ENCODE peak calls at places on chromosomes 2 and 18, in four cellular contexts. K is suprapubic skin, Q is ovary, D is lower leg skin. L is an unnamed sample.

GRCh38 chr2:198991431-198991830 is 466.3 kb downstream of the SATB2 start:
- DNase-seq in Q (no peak), D (no peak), K (no peak), L (no peak)

GRCh38 chr2:51472300-51472699 is 440.4 kb upstream of the NRXN1 start:
- DNase-seq in D (no peak), Q (no peak), K (no peak), L (no peak)

GRCh38 chr2:127685410-127686110 is 10.2 kb upstream of the LIMS2 start:
- DNase-seq in D (peak; percentile 78), Q (no peak), K (no peak), L (no peak)

GRCh38 chr2:216235462-216235861 is 126.3 kb downstream of the XRCC5 start:
- DNase-seq in Q (no peak), K (no peak), D (no peak), L (no peak)

GRCh38 chr2:37827911-37828411 is 97.1 kb upstream of the RMDN2 start:
- DNase-seq in D (peak; percentile 43), Q (no peak), K (no peak), L (no peak)

GRCh38 chr2:28869494-28870145 is 489 bp downstream of the TRMT61B start:
- DNase-seq in D (peak; percentile 66), Q (no peak), K (no peak), L (no peak)

GRCh38 chr18:28331551-28331950 is 154.6 kb upstream of the CDH2 start:
- DNase-seq in Q (no peak), D (no peak), K (no peak), L (no peak)

GRCh38 chr2:134224005-134224404 is 29.9 kb upstream of the MGAT5 start:
- DNase-seq in D (no peak), Q (no peak), K (no peak), L (no peak)

GRCh38 chr18:39748727-39749126 is 2183.1 kb upstream of the CELF4 start:
- DNase-seq in Q (no peak), K (no peak), D (no peak), L (no peak)

GRCh38 chr2:163553601-163554000 is 182.2 kb downstream of the FIGN start:
- DNase-seq in D (no peak), K (no peak), Q (no peak), L (no peak)

GRCh38 chr2:163554864-163555263 is 180.9 kb downstream of the FIGN start:
- DNase-seq in D (no peak), Q (no peak), K (no peak), L (no peak)

GRCh38 chr2:163551974-163552373 is 183.8 kb downstream of the FIGN start:
- DNase-seq in Q (no peak), D (no peak), K (no peak), L (no peak)

GRCh38 chr2:163556511-163556910 is 179.3 kb downstream of the FIGN start:
- DNase-seq in Q (no peak), K (no peak), D (no peak), L (no peak)

DNA sequence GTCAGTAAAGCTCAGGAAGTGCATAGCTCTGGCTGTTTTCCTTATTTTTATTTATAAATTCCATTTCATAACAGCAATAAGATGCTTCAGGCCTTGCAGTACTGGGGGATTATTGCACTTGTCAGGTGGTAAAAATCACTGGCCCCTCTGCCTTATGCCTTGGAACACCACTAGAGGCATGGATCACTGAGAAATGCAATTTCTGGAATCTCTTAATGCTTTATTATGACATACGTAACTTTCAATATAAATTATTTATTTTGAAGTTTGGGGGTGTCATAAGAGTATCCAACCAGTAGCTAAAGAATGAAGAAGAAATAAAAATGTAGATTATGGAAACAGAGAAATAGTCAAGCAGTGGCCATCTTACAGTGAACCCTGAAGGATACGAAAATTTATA is 183.1 kb downstream of the FIGN start:
- DNase-seq in K (no peak), D (no peak), Q (no peak), L (no peak)
- TF ChIP-seq CTCF in K (no peak), D (no peak), Q (no peak), L (no peak)

DNA sequence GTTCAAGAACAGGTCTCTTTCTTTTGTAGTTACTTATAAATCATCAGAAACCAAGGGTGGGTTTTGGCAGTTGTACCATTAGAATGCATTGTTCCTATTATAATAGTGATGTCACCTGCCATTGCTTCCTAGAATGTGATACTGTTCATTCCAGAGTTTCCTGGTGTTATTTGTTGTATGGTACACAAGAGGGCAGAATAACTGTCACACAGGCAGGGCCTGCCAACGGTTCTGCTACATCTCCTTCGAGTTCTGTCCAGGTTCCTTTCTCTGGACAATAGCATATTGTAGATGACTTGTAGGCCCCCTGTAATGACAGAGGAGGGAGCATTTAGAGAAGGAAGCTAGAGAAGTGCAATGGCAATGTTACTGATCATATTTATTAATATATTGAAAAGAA is 98.3 kb downstream of the KLHL14 start:
- DNase-seq in K (no peak), D (no peak), Q (no peak), L (no peak)
- TF ChIP-seq CTCF in K (no peak), D (no peak), Q (no peak), L (no peak)

DNA sequence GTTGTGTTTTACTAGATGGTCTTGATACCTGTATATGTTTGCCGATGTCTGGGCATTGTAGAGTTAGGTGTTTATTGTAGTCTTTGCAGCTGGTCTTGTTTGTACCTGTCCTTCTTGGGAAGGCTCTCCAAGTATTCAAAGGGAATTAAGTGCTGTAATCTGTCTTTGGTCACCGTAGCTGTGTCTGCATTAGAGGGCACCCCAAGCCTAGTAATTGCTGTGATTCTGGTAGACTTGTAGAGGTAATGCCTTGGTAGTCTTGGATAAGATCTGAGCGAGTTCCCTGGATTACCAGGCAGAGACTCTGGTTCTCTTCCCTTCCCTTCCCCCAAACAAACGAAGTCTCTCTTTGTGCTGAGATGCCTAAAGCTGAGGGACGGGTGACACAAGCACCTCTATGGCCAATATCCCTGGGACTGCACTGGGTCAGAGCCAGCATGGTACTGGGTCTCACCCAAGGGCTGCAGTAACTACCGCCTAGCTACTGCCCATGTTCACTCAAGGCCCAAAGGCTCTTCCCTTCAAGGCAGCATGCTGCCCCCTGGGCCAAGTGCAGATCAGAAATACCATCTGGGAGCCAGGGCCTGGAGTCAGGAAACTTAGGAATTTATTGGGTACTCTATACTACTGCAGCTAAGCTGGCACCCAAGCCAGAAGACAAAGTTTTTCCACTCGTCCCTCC is 27.1 kb downstream of the STPG4 start:
- DNase-seq in Q (no peak), D (no peak), K (no peak), L (no peak)
- TF ChIP-seq CTCF in Q (no peak), D (no peak), K (no peak), L (no peak)

GRCh38 chr18:332721-333513 is 65.1 kb upstream of the THOC1 start:
- DNase-seq in K (no peak), D (no peak), Q (peak; percentile 45), L (no peak)
- TF ChIP-seq CTCF in K (no peak), D (no peak), Q (no peak), L (no peak)

GRCh38 chr2:40209728-40210127 is 242.2 kb downstream of the SLC8A1 start:
- DNase-seq in Q (no peak), D (no peak), K (no peak), L (no peak)

GRCh38 chr2:40210968-40211353 is 240.9 kb downstream of the SLC8A1 start:
- DNase-seq in Q (no peak), K (no peak), D (no peak), L (no peak)

GRCh38 chr2:40213616-40214015 is 238.3 kb downstream of the SLC8A1 start:
- DNase-seq in K (no peak), D (no peak), Q (no peak), L (no peak)

GRCh38 chr2:40210344-40210967 is 241.4 kb downstream of the SLC8A1 start:
- DNase-seq in Q (no peak), D (no peak), K (no peak), L (no peak)

GRCh38 chr2:40213071-40213470 is 238.8 kb downstream of the SLC8A1 start:
- DNase-seq in D (no peak), Q (no peak), K (no peak), L (no peak)
- TF ChIP-seq CTCF in D (no peak), Q (no peak), K (no peak), L (no peak)

GRCh38 chr2:137838255-137839092 is 125.8 kb upstream of the HNMT start:
- DNase-seq in K (no peak), Q (no peak), D (no peak), L (no peak)
- TF ChIP-seq CTCF in K (peak; percentile 27), Q (peak; percentile 15), D (no peak), L (peak; percentile 76)

L was measured in CD14-positive monocyte.